ENCODE peak calls at places on chromosomes 6 and 20, in four cellular contexts. Z is body of pancreas, S is testis, I is breast epithelium. W is an unnamed sample.

GRCh38 chr6:24963887-24964570 is 28.3 kb upstream of the RIPOR2 start:
- DNase-seq in Z (no peak), S (no peak), I (no peak), W (no peak)

GRCh38 chr6:42929928-42930360 is 664 bp downstream of the CNPY3 start:
- DNase-seq in Z (peak), S (no peak), I (no peak), W (peak)

GRCh38 chr6:42251911-42252637 is 34.4 kb upstream of the MRPS10 start:
- DNase-seq in Z (peak), S (peak), I (no peak), W (peak)

GRCh38 chr20:9460518-9460917 is 53.9 kb upstream of the LAMP5 start:
- DNase-seq in Z (peak), S (no peak), I (no peak), W (no peak)

GRCh38 chr6:168941036-168941435 is 312.6 kb downstream of the THBS2 start:
- DNase-seq in Z (no peak), S (peak), I (no peak), W (no peak)

GRCh38 chr6:446418-447366 is 55.1 kb downstream of the IRF4 start:
- DNase-seq in Z (no peak), S (peak), I (no peak), W (no peak)

GRCh38 chr6:140538926-140539325 is 1164.5 kb upstream of the CITED2 start:
- DNase-seq in Z (no peak), S (no peak), I (no peak), W (no peak)

GRCh38 chr6:34146801-34147592 is 1.1 kb upstream of the GRM4 start:
- DNase-seq in Z (no peak), S (no peak), I (no peak), W (no peak)

GRCh38 chr6:2805031-2805430 is 36.6 kb downstream of the SERPINB1 start:
- DNase-seq in Z (no peak), S (no peak), I (no peak), W (no peak)

GRCh38 chr6:109834595-109835437 is 143.3 kb upstream of the GPR6 start:
- DNase-seq in Z (no peak), S (no peak), I (no peak), W (no peak)

GRCh38 chr6:84767591-84768201 is 3.3 kb upstream of the TBX18 start:
- DNase-seq in Z (no peak), S (no peak), I (no peak), W (no peak)

GRCh38 chr20:13416531-13416930 is 195.5 kb downstream of the ISM1 start:
- DNase-seq in Z (no peak), S (no peak), I (no peak), W (no peak)

GRCh38 chr20:19780261-19780660 is 22.2 kb downstream of the RIN2 start:
- DNase-seq in Z (no peak), S (no peak), I (no peak), W (no peak)

GRCh38 chr20:36145877-36146707 is 8.4 kb upstream of the EPB41L1 start:
- DNase-seq in Z (no peak), S (no peak), I (no peak), W (peak)

GRCh38 chr20:57676517-57677322 is 33.1 kb downstream of the PMEPA1 start:
- DNase-seq in Z (no peak), S (no peak), I (no peak), W (no peak)

GRCh38 chr20:47353224-47353696 is 3.2 kb downstream of the ZMYND8 start:
- DNase-seq in Z (no peak), S (no peak), I (no peak), W (no peak)

GRCh38 chr20:62149532-62150235 is 6.1 kb downstream of the SS18L1 start:
- DNase-seq in Z (no peak), S (no peak), I (peak), W (no peak)

GRCh38 chr20:58526411-58526810 is 11.2 kb upstream of the APCDD1L start:
- DNase-seq in Z (no peak), S (no peak), I (no peak), W (no peak)

GRCh38 chr6:87539554-87539953 is 50.2 kb downstream of the RARS2 start:
- DNase-seq in Z (no peak), S (no peak), I (no peak), W (no peak)

GRCh38 chr6:115691433-115691832 is 369.3 kb downstream of the FRK start:
- DNase-seq in Z (no peak), S (no peak), I (no peak), W (no peak)

GRCh38 chr20:36585410-36586125 is 12.2 kb downstream of the TGIF2 start:
- DNase-seq in Z (no peak), S (no peak), I (no peak), W (no peak)

GRCh38 chr20:44572551-44573500 is 9.6 kb upstream of the PKIG start:
- DNase-seq in Z (no peak), S (peak), I (peak), W (peak)

GRCh38 chr6:7152467-7152866 is 44.7 kb downstream of the RREB1 start:
- DNase-seq in Z (no peak), S (no peak), I (no peak), W (no peak)

GRCh38 chr6:154457881-154458284 is 52.6 kb downstream of the CNKSR3 start:
- DNase-seq in Z (peak), S (no peak), I (peak), W (no peak)

GRCh38 chr6:37763413-37763812 is 56.1 kb upstream of the ZFAND3 start:
- DNase-seq in Z (no peak), S (no peak), I (no peak), W (no peak)

GRCh38 chr6:36713846-36714245 is 16.2 kb downstream of the RAB44 start:
- DNase-seq in Z (no peak), S (no peak), I (no peak), W (no peak)

GRCh38 chr6:128121610-128122009 is 220.8 kb upstream of the THEMIS start:
- DNase-seq in Z (no peak), S (no peak), I (no peak), W (no peak)

GRCh38 chr20:20677186-20677585 is 35.3 kb downstream of the RALGAPA2 start:
- DNase-seq in Z (no peak), S (no peak), I (no peak), W (no peak)

DNA sequence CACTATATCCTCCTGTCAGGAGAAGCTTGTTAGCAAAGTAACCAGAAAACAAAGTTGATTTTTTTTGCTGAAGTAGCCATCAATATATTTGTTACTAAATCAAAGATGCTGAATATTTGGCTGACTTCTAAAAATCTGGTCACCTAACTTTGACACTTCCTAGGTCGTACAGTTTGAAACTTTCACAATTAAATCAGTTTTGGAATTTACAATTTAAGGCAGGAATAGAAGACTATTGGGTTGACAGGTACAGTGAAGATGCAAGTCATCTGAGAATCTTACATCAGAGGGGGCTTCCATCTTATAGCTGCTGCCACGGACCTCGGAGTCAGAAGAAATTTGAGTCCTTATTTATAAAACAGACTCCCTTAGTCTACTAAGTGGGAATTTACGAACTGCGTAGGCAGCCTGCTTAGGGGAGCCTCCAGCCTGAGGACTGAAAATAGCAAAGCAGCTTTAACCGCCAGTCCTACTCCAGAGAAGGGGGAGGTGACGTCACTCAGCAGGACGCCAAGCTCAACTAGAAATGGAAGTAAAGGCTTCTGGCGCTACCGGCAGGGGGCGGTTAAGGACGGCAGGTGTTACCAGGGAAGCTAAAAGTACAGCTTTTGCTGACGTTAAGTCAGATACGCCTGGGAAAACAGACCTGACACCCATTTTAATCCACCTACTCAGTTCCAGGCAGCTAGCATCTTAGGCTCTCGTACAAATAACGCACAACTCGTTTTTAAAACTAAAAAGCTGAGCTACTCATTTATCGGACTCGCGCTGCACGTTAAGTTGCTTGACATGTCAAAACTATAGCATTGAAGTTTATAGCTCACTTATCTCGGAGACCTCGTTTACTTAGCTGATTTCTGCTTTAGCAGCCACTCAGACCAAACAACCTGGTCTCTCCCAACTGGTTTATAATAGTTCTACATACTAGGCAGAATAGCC is 61.1 kb upstream of the HFE start:
- DNase-seq in Z (peak), S (peak), I (peak), W (peak)
- TF ChIP-seq POLR2A in Z (no peak), S (no peak), I (no peak), W (peak)

GRCh38 chr6:56540232-56540631 is 102.5 kb downstream of the DST start:
- DNase-seq in Z (no peak), S (no peak), I (no peak), W (no peak)
- H3K4me3 ChIP-seq in Z (no peak), S (peak), I (peak), W (no peak)

GRCh38 chr6:149081281-149081680 is 236.2 kb upstream of the TAB2 start:
- DNase-seq in Z (no peak), S (no peak), I (no peak), W (no peak)
- H3K27ac ChIP-seq in Z (no peak), S (peak), I (peak), W (no peak)

GRCh38 chr6:134295953-134296553 is 21.9 kb downstream of the SGK1 start:
- DNase-seq in Z (no peak), S (peak), I (no peak), W (peak)
- TF ChIP-seq POLR2A in Z (no peak), S (no peak), I (no peak), W (peak)

GRCh38 chr20:4763776-4764525 is 42.2 kb downstream of the PRND start:
- DNase-seq in Z (no peak), S (no peak), I (no peak), W (no peak)

GRCh38 chr20:4764805-4765204 is 43.1 kb downstream of the PRND start:
- DNase-seq in Z (no peak), S (no peak), I (no peak), W (no peak)

GRCh38 chr20:4765681-4766080 is 44.0 kb downstream of the PRND start:
- DNase-seq in Z (no peak), S (no peak), I (no peak), W (no peak)

GRCh38 chr20:4767084-4767483 is 45.4 kb downstream of the PRND start:
- DNase-seq in Z (no peak), S (no peak), I (no peak), W (no peak)

GRCh38 chr20:4766631-4767030 is 44.9 kb downstream of the PRND start:
- DNase-seq in Z (no peak), S (no peak), I (no peak), W (no peak)
- H3K4me3 ChIP-seq in Z (no peak), S (no peak), I (no peak), W (no peak)

GRCh38 chr20:32386091-32386490 is 28.0 kb downstream of the ASXL1 start:
- DNase-seq in Z (no peak), S (no peak), I (no peak), W (no peak)
- H3K27ac ChIP-seq in Z (no peak), S (no peak), I (no peak), W (peak)

GRCh38 chr6:63460971-63461370 is 111.3 kb upstream of the LOC128125822 start:
- DNase-seq in Z (no peak), S (no peak), I (no peak), W (no peak)

GRCh38 chr6:63456734-63457133 is 115.5 kb upstream of the LOC128125822 start:
- DNase-seq in Z (no peak), S (no peak), I (no peak), W (no peak)

GRCh38 chr6:63464060-63464459 is 108.2 kb upstream of the LOC128125822 start:
- DNase-seq in Z (no peak), S (no peak), I (no peak), W (no peak)

GRCh38 chr6:63458480-63459115 is 113.7 kb upstream of the LOC128125822 start:
- DNase-seq in Z (no peak), S (no peak), I (no peak), W (no peak)
- TF ChIP-seq POLR2A in Z (no peak), S (no peak), I (no peak), W (no peak)

GRCh38 chr20:49562341-49563014 is 5.5 kb downstream of the PTGIS start:
- DNase-seq in Z (peak), S (peak), I (peak), W (peak)
- H3K4me3 ChIP-seq in Z (no peak), S (no peak), I (no peak), W (no peak)

W was measured in adrenal gland.